ENCODE peak calls at places on chromosomes 3 and 15, in four cellular contexts. One of them, this sample, is unnamed.

GRCh38 chr3:195757371-195757770 is 36.6 kb downstream of the MUC20 start:
- DNase-seq in heart left ventricle: no peak
- DNase-seq in ovary: no peak
- DNase-seq in A549: no peak
- DNase-seq in this sample: no peak

GRCh38 chr3:123739754-123740153 is 144.4 kb downstream of the MYLK start:
- DNase-seq in heart left ventricle: no peak
- DNase-seq in A549: no peak
- DNase-seq in ovary: no peak
- DNase-seq in this sample: no peak

GRCh38 chr3:128012050-128012449 is 40.2 kb upstream of the SEC61A1 start:
- DNase-seq in A549: no peak
- DNase-seq in ovary: no peak
- DNase-seq in heart left ventricle: no peak
- DNase-seq in this sample: no peak

GRCh38 chr3:46558184-46559029 is 7.7 kb downstream of the LRRC2 start:
- DNase-seq in A549: peak
- DNase-seq in heart left ventricle: peak
- DNase-seq in ovary: peak
- DNase-seq in this sample: peak

GRCh38 chr3:115553796-115554495 is 69.4 kb upstream of the GAP43 start:
- DNase-seq in A549: no peak
- DNase-seq in heart left ventricle: no peak
- DNase-seq in ovary: no peak
- DNase-seq in this sample: no peak

GRCh38 chr3:93855406-93855805 is 118.3 kb downstream of the PROS1 start:
- DNase-seq in heart left ventricle: no peak
- DNase-seq in ovary: no peak
- DNase-seq in A549: no peak
- DNase-seq in this sample: no peak

GRCh38 chr3:8143186-8143585 is 358.4 kb upstream of the LMCD1 start:
- DNase-seq in heart left ventricle: no peak
- DNase-seq in A549: no peak
- DNase-seq in ovary: no peak
- DNase-seq in this sample: no peak

GRCh38 chr3:37668831-37669610 is 192.7 kb upstream of the CTDSPL start:
- DNase-seq in heart left ventricle: peak
- DNase-seq in A549: no peak
- DNase-seq in ovary: no peak
- DNase-seq in this sample: no peak

GRCh38 chr3:14988988-14989394 is 41.6 kb downstream of the NR2C2 start:
- DNase-seq in heart left ventricle: no peak
- DNase-seq in ovary: no peak
- DNase-seq in A549: peak
- DNase-seq in this sample: no peak

GRCh38 chr3:189490337-189490736 is 140.9 kb upstream of the TP63 start:
- DNase-seq in heart left ventricle: no peak
- DNase-seq in ovary: no peak
- DNase-seq in A549: no peak
- DNase-seq in this sample: no peak

GRCh38 chr3:9153763-9154601 is 95.5 kb downstream of the SRGAP3 start:
- DNase-seq in ovary: no peak
- DNase-seq in A549: no peak
- DNase-seq in heart left ventricle: peak
- DNase-seq in this sample: peak

GRCh38 chr3:40173291-40173710 is 136.2 kb upstream of the EIF1B start:
- DNase-seq in ovary: no peak
- DNase-seq in A549: no peak
- DNase-seq in heart left ventricle: no peak
- DNase-seq in this sample: peak

GRCh38 chr3:52299815-52300611 is 12.4 kb downstream of the GLYCTK start:
- DNase-seq in ovary: peak
- DNase-seq in A549: no peak
- DNase-seq in heart left ventricle: peak
- DNase-seq in this sample: no peak

GRCh38 chr3:142263126-142263525 is 37.7 kb upstream of the GK5 start:
- DNase-seq in A549: no peak
- DNase-seq in ovary: no peak
- DNase-seq in heart left ventricle: no peak
- DNase-seq in this sample: no peak

GRCh38 chr15:64092864-64093626 is 593 bp downstream of the CIAO2A start:
- DNase-seq in A549: peak
- DNase-seq in ovary: no peak
- DNase-seq in heart left ventricle: peak
- DNase-seq in this sample: no peak

GRCh38 chr3:29899011-29899410 is 618.1 kb downstream of the RBMS3 start:
- DNase-seq in A549: no peak
- DNase-seq in heart left ventricle: no peak
- DNase-seq in ovary: no peak
- DNase-seq in this sample: no peak

GRCh38 chr15:48719668-48720067 is 74.2 kb upstream of the FBN1 start:
- DNase-seq in ovary: no peak
- DNase-seq in A549: no peak
- DNase-seq in heart left ventricle: no peak
- DNase-seq in this sample: no peak

GRCh38 chr3:100189444-100189964 is 71.3 kb upstream of the TBC1D23 start:
- DNase-seq in ovary: no peak
- DNase-seq in heart left ventricle: peak
- DNase-seq in A549: no peak
- DNase-seq in this sample: no peak

GRCh38 chr15:78024883-78025282 is 52.6 kb downstream of the TBC1D2B start:
- DNase-seq in heart left ventricle: no peak
- DNase-seq in ovary: no peak
- DNase-seq in A549: no peak
- DNase-seq in this sample: no peak

GRCh38 chr3:43792904-43793303 is 102.2 kb downstream of the ABHD5 start:
- DNase-seq in heart left ventricle: no peak
- DNase-seq in A549: no peak
- DNase-seq in ovary: no peak
- DNase-seq in this sample: no peak

GRCh38 chr15:66883322-66883911 is 181.4 kb downstream of the SMAD6 start:
- DNase-seq in A549: peak
- DNase-seq in ovary: peak
- DNase-seq in heart left ventricle: peak
- DNase-seq in this sample: peak

GRCh38 chr15:100572362-100572983 is 29.5 kb downstream of the LINS1 start:
- DNase-seq in heart left ventricle: no peak
- DNase-seq in ovary: no peak
- DNase-seq in A549: peak
- DNase-seq in this sample: no peak

GRCh38 chr3:48428863-48429415 is 947 bp downstream of the PLXNB1 start:
- DNase-seq in A549: no peak
- DNase-seq in ovary: peak
- DNase-seq in heart left ventricle: peak
- DNase-seq in this sample: no peak

GRCh38 chr3:149299938-149300791 is 33.3 kb downstream of the TM4SF18 start:
- DNase-seq in ovary: no peak
- DNase-seq in A549: peak
- DNase-seq in heart left ventricle: no peak
- DNase-seq in this sample: no peak

GRCh38 chr3:106457278-106458210 is 588.7 kb upstream of the CBLB start:
- DNase-seq in A549: peak
- DNase-seq in heart left ventricle: peak
- DNase-seq in ovary: no peak
- DNase-seq in this sample: peak

GRCh38 chr15:52798529-52799101 is 8.5 kb upstream of the ONECUT1 start:
- DNase-seq in heart left ventricle: no peak
- DNase-seq in ovary: no peak
- DNase-seq in A549: no peak
- DNase-seq in this sample: no peak

GRCh38 chr3:193772389-193772788 is 179.4 kb downstream of the OPA1 start:
- DNase-seq in heart left ventricle: no peak
- DNase-seq in A549: no peak
- DNase-seq in ovary: no peak
- DNase-seq in this sample: no peak

GRCh38 chr15:25439456-25439836 is 622 bp upstream of the UBE3A start:
- DNase-seq in A549: no peak
- DNase-seq in ovary: no peak
- DNase-seq in heart left ventricle: no peak
- DNase-seq in this sample: no peak

GRCh38 chr3:123620338-123620737 is 35.5 kb upstream of the HACD2 start:
- DNase-seq in ovary: peak
- DNase-seq in A549: no peak
- DNase-seq in heart left ventricle: no peak
- DNase-seq in this sample: no peak

GRCh38 chr15:51576911-51577500 is 45.6 kb downstream of the DMXL2 start:
- DNase-seq in heart left ventricle: no peak
- DNase-seq in A549: no peak
- DNase-seq in ovary: no peak
- DNase-seq in this sample: peak

GRCh38 chr3:142940472-142940871 is 23.0 kb downstream of the PAQR9 start:
- DNase-seq in heart left ventricle: no peak
- DNase-seq in ovary: no peak
- DNase-seq in A549: no peak
- DNase-seq in this sample: no peak

GRCh38 chr15:67064607-67065530 is 533 bp upstream of the SMAD3 start:
- DNase-seq in A549: no peak
- DNase-seq in heart left ventricle: no peak
- DNase-seq in ovary: no peak
- DNase-seq in this sample: no peak

GRCh38 chr3:16061491-16061890 is 113.0 kb upstream of the GALNT15 start:
- DNase-seq in ovary: no peak
- DNase-seq in A549: no peak
- DNase-seq in heart left ventricle: no peak
- DNase-seq in this sample: no peak

GRCh38 chr15:36601497-36601932 is 22.1 kb downstream of the CDIN1 start:
- DNase-seq in ovary: no peak
- DNase-seq in heart left ventricle: peak
- DNase-seq in A549: no peak
- DNase-seq in this sample: no peak

GRCh38 chr3:78497025-78497424 is 1270.8 kb downstream of the ROBO1 start:
- DNase-seq in A549: no peak
- DNase-seq in ovary: no peak
- DNase-seq in heart left ventricle: peak
- DNase-seq in this sample: no peak

GRCh38 chr3:132983143-132983770 is 54.9 kb upstream of the TMEM108 start:
- DNase-seq in heart left ventricle: no peak
- DNase-seq in ovary: no peak
- DNase-seq in A549: no peak
- DNase-seq in this sample: no peak

GRCh38 chr15:65782096-65782495 is 10.0 kb downstream of the DENND4A start:
- DNase-seq in A549: no peak
- DNase-seq in ovary: no peak
- DNase-seq in heart left ventricle: no peak
- DNase-seq in this sample: no peak

GRCh38 chr15:65777053-65777452 is 15.0 kb downstream of the DENND4A start:
- DNase-seq in heart left ventricle: no peak
- DNase-seq in ovary: no peak
- DNase-seq in A549: no peak
- DNase-seq in this sample: no peak

GRCh38 chr15:65773386-65774111 is 18.5 kb downstream of the DENND4A start:
- DNase-seq in heart left ventricle: no peak
- DNase-seq in ovary: no peak
- DNase-seq in A549: no peak
- DNase-seq in this sample: no peak

GRCh38 chr15:65772909-65773308 is 19.2 kb downstream of the DENND4A start:
- DNase-seq in ovary: no peak
- DNase-seq in A549: no peak
- DNase-seq in heart left ventricle: no peak
- DNase-seq in this sample: no peak

GRCh38 chr15:65778269-65778668 is 13.8 kb downstream of the DENND4A start:
- DNase-seq in ovary: no peak
- DNase-seq in heart left ventricle: no peak
- DNase-seq in A549: no peak
- DNase-seq in this sample: no peak
- H3K4me3 ChIP-seq in ovary: no peak
- H3K4me3 ChIP-seq in heart left ventricle: no peak
- H3K4me3 ChIP-seq in A549: no peak
- H3K4me3 ChIP-seq in this sample: no peak

GRCh38 chr15:75843618-75844610 is 667 bp downstream of the UBE2Q2 start:
- DNase-seq in A549: peak
- DNase-seq in ovary: peak
- DNase-seq in heart left ventricle: peak
- DNase-seq in this sample: peak
- TF ChIP-seq POLR2A in A549: peak
- TF ChIP-seq POLR2A in ovary: no peak
- TF ChIP-seq POLR2A in heart left ventricle: no peak
- TF ChIP-seq POLR2A in this sample: peak

DNA sequence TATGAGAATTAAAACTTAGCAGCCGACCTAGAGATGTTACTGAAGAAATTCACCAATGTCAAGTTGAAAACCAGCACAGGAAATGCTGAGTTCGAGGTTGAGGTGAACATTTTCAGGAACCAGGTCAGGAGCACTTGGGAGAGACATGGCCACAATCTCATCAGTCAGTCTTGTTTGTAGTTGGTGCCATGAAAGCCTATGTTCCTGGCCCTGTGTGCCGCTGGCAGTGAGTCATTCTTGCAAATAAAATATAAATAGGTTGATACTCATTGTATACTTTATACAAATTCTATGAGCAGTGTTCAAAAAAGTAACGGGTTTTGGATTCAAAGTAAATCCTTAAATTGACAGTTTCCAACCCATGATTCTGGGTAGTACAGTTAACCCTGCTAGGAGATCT is 1.5 kb upstream of the FSIP1 start:
- DNase-seq in heart left ventricle: no peak
- DNase-seq in ovary: no peak
- DNase-seq in A549: no peak
- DNase-seq in this sample: no peak
- H3K4me3 ChIP-seq in heart left ventricle: no peak
- H3K4me3 ChIP-seq in ovary: no peak
- H3K4me3 ChIP-seq in A549: no peak
- H3K4me3 ChIP-seq in this sample: no peak

GRCh38 chr15:70763120-70763949 is at the start of gene UACA:
- DNase-seq in heart left ventricle: peak
- DNase-seq in ovary: peak
- DNase-seq in A549: peak
- DNase-seq in this sample: peak
- TF ChIP-seq POLR2A in heart left ventricle: peak
- TF ChIP-seq POLR2A in ovary: peak
- TF ChIP-seq POLR2A in A549: peak
- TF ChIP-seq POLR2A in this sample: peak

GRCh38 chr3:67094167-67094566 is 96.1 kb downstream of the KBTBD8 start:
- DNase-seq in A549: no peak
- DNase-seq in heart left ventricle: no peak
- DNase-seq in ovary: no peak
- DNase-seq in this sample: no peak
- H3K4me3 ChIP-seq in A549: no peak
- H3K4me3 ChIP-seq in heart left ventricle: no peak
- H3K4me3 ChIP-seq in ovary: no peak
- H3K4me3 ChIP-seq in this sample: no peak

GRCh38 chr3:122077293-122078234 is 22.4 kb downstream of the CD86 start:
- DNase-seq in ovary: no peak
- DNase-seq in A549: no peak
- DNase-seq in heart left ventricle: no peak
- DNase-seq in this sample: no peak
- TF ChIP-seq POLR2A in ovary: no peak
- TF ChIP-seq POLR2A in A549: no peak
- TF ChIP-seq POLR2A in heart left ventricle: no peak
- TF ChIP-seq POLR2A in this sample: no peak

GRCh38 chr3:170712798-170713197 is 126.9 kb upstream of the SLC7A14 start:
- DNase-seq in heart left ventricle: no peak
- DNase-seq in ovary: no peak
- DNase-seq in A549: no peak
- DNase-seq in this sample: no peak
- H3K4me3 ChIP-seq in heart left ventricle: no peak
- H3K4me3 ChIP-seq in ovary: no peak
- H3K4me3 ChIP-seq in A549: no peak
- H3K4me3 ChIP-seq in this sample: no peak

This sample was measured in tibial nerve.